ENCODE peak calls at places on chromosomes 12 and 14, in seven cellular contexts. Q is ecto neural progenitor cell, L is head of caudate nucleus, X is epithelial cell of prostate, I is EL, F is Karpas-422, E is activated B cell treated with CpG ODN at 0.5 μM for 24 hours. N is an unnamed sample.

GRCh38 chr14:39488600-39488999 is 56.4 kb upstream of the FBXO33 start:
- DNase-seq in Q (peak), L (peak), X (no peak), I (no peak), F (no peak), E (no peak), N (no peak)

GRCh38 chr14:68619805-68620574 is 172.9 kb downstream of the ZFP36L1 start:
- DNase-seq in Q (peak), L (no peak), X (no peak), I (peak), F (no peak), E (no peak), N (no peak)

GRCh38 chr12:131116437-131117117 is 162.9 kb downstream of the ADGRD1 start:
- DNase-seq in Q (peak), L (peak), X (no peak), I (no peak), F (no peak), E (no peak), N (no peak)

GRCh38 chr12:119817944-119818343 is 59.2 kb downstream of the CIT start:
- DNase-seq in Q (no peak), L (no peak), X (no peak), I (no peak), F (no peak), E (no peak), N (no peak)

GRCh38 chr14:77615231-77616132 is 955 bp downstream of the SPTLC2 start:
- DNase-seq in Q (no peak), L (no peak), X (no peak), I (peak), F (peak), E (peak), N (no peak)

GRCh38 chr12:52506858-52507715 is 13.1 kb downstream of the KRT5 start:
- DNase-seq in Q (peak), L (no peak), X (no peak), I (peak), F (peak), E (no peak), N (no peak)

GRCh38 chr12:46635818-46636217 is 190.0 kb downstream of the SLC38A4 start:
- DNase-seq in Q (no peak), L (no peak), X (no peak), I (no peak), F (no peak), E (no peak), N (no peak)

GRCh38 chr12:52221912-52222457 is 11.1 kb upstream of the KRT7 start:
- DNase-seq in Q (peak), L (peak), X (peak), I (peak), F (peak), E (no peak), N (no peak)

GRCh38 chr12:115044073-115044472 is 360.1 kb upstream of the TBX3 start:
- DNase-seq in Q (no peak), L (no peak), X (no peak), I (no peak), F (no peak), E (no peak), N (no peak)

GRCh38 chr14:22623047-22623446 is 21.1 kb downstream of the OR6J1 start:
- DNase-seq in Q (no peak), L (no peak), X (no peak), I (no peak), F (no peak), E (no peak), N (no peak)

GRCh38 chr12:124847113-124847512 is 16.6 kb downstream of the SCARB1 start:
- DNase-seq in Q (no peak), L (no peak), X (no peak), I (no peak), F (no peak), E (no peak), N (no peak)

GRCh38 chr12:113476093-113476986 is 4.7 kb upstream of the LHX5 start:
- DNase-seq in Q (peak), L (no peak), X (no peak), I (no peak), F (no peak), E (no peak), N (no peak)